ENCODE peak calls at places on chromosomes 3 and 15, in six cellular contexts. One of them, this sample, is unnamed.

GRCh38 chr3:146161725-146162047 is 702 bp upstream of the PLOD2 start:
- DNase-seq in CD4-positive, alpha-beta T cell: no peak
- DNase-seq in body of pancreas: peak; percentile 55
- DNase-seq in dorsolateral prefrontal cortex: peak; percentile 44
- DNase-seq in lung: peak; percentile 30
- DNase-seq in kidney: peak; percentile 80
- DNase-seq in this sample: peak; percentile 50

GRCh38 chr15:91099616-91100560 is at the start of gene SV2B:
- DNase-seq in CD4-positive, alpha-beta T cell: no peak
- DNase-seq in dorsolateral prefrontal cortex: peak; percentile 75
- DNase-seq in lung: no peak
- DNase-seq in body of pancreas: peak; percentile 60
- DNase-seq in kidney: peak; percentile 68
- DNase-seq in this sample: peak; percentile 66

GRCh38 chr3:115692887-115693524 is 69.7 kb downstream of the GAP43 start:
- DNase-seq in kidney: peak; percentile 66
- DNase-seq in dorsolateral prefrontal cortex: peak; percentile 85
- DNase-seq in body of pancreas: peak; percentile 79
- DNase-seq in lung: peak; percentile 71
- DNase-seq in CD4-positive, alpha-beta T cell: peak; percentile 38
- DNase-seq in this sample: peak; percentile 80

GRCh38 chr15:40647523-40647922 is 47.5 kb upstream of the RAD51 start:
- DNase-seq in dorsolateral prefrontal cortex: no peak
- DNase-seq in kidney: no peak
- DNase-seq in lung: no peak
- DNase-seq in CD4-positive, alpha-beta T cell: no peak
- DNase-seq in body of pancreas: no peak
- DNase-seq in this sample: no peak

GRCh38 chr3:160893207-160893606 is 137.2 kb downstream of the PPM1L start:
- DNase-seq in body of pancreas: no peak
- DNase-seq in dorsolateral prefrontal cortex: no peak
- DNase-seq in CD4-positive, alpha-beta T cell: no peak
- DNase-seq in kidney: no peak
- DNase-seq in lung: no peak
- DNase-seq in this sample: no peak

GRCh38 chr3:16504692-16505091 is 8.8 kb downstream of the RFTN1 start:
- DNase-seq in CD4-positive, alpha-beta T cell: no peak
- DNase-seq in dorsolateral prefrontal cortex: no peak
- DNase-seq in kidney: no peak
- DNase-seq in body of pancreas: no peak
- DNase-seq in lung: no peak
- DNase-seq in this sample: no peak

GRCh38 chr3:137165117-137165806 is 207.5 kb downstream of the IL20RB start:
- DNase-seq in kidney: no peak
- DNase-seq in CD4-positive, alpha-beta T cell: no peak
- DNase-seq in dorsolateral prefrontal cortex: no peak
- DNase-seq in body of pancreas: no peak
- DNase-seq in lung: no peak
- DNase-seq in this sample: no peak

GRCh38 chr3:17489139-17489538 is 253.3 kb downstream of the TBC1D5 start:
- DNase-seq in CD4-positive, alpha-beta T cell: no peak
- DNase-seq in dorsolateral prefrontal cortex: no peak
- DNase-seq in lung: no peak
- DNase-seq in kidney: no peak
- DNase-seq in body of pancreas: no peak
- DNase-seq in this sample: no peak

GRCh38 chr15:100836501-100836900 is 43.1 kb upstream of the ALDH1A3 start:
- DNase-seq in lung: peak; percentile 19
- DNase-seq in kidney: no peak
- DNase-seq in dorsolateral prefrontal cortex: no peak
- DNase-seq in body of pancreas: no peak
- DNase-seq in CD4-positive, alpha-beta T cell: no peak
- DNase-seq in this sample: no peak

GRCh38 chr3:196219194-196219969 is 3.0 kb downstream of the SLC51A start:
- DNase-seq in kidney: no peak
- DNase-seq in lung: peak; percentile 45
- DNase-seq in dorsolateral prefrontal cortex: peak; percentile 79
- DNase-seq in body of pancreas: peak; percentile 36
- DNase-seq in CD4-positive, alpha-beta T cell: peak; percentile 79
- DNase-seq in this sample: no peak

GRCh38 chr15:67165653-67166260 is 88.7 kb downstream of the AAGAB start:
- DNase-seq in body of pancreas: no peak
- DNase-seq in CD4-positive, alpha-beta T cell: no peak
- DNase-seq in lung: no peak
- DNase-seq in kidney: peak; percentile 53
- DNase-seq in dorsolateral prefrontal cortex: no peak
- DNase-seq in this sample: no peak

GRCh38 chr15:61099030-61099800 is 129.9 kb downstream of the RORA start:
- DNase-seq in lung: no peak
- DNase-seq in body of pancreas: no peak
- DNase-seq in dorsolateral prefrontal cortex: no peak
- DNase-seq in CD4-positive, alpha-beta T cell: no peak
- DNase-seq in kidney: no peak
- DNase-seq in this sample: no peak

GRCh38 chr15:68356778-68357177 is 75.2 kb downstream of the ITGA11 start:
- DNase-seq in CD4-positive, alpha-beta T cell: no peak
- DNase-seq in kidney: no peak
- DNase-seq in dorsolateral prefrontal cortex: no peak
- DNase-seq in body of pancreas: no peak
- DNase-seq in lung: no peak
- DNase-seq in this sample: no peak

GRCh38 chr15:31357148-31357547 is 30.5 kb downstream of the KLF13 start:
- DNase-seq in kidney: no peak
- DNase-seq in CD4-positive, alpha-beta T cell: no peak
- DNase-seq in body of pancreas: no peak
- DNase-seq in dorsolateral prefrontal cortex: no peak
- DNase-seq in lung: no peak
- DNase-seq in this sample: peak; percentile 45

GRCh38 chr15:42491540-42492225 is 742 bp upstream of the ZNF106 start:
- DNase-seq in CD4-positive, alpha-beta T cell: no peak
- DNase-seq in dorsolateral prefrontal cortex: no peak
- DNase-seq in lung: peak; percentile 46
- DNase-seq in body of pancreas: no peak
- DNase-seq in kidney: peak; percentile 60
- DNase-seq in this sample: no peak

GRCh38 chr3:14880486-14881179 is 61.9 kb downstream of the FGD5 start:
- DNase-seq in kidney: no peak
- DNase-seq in CD4-positive, alpha-beta T cell: no peak
- DNase-seq in body of pancreas: no peak
- DNase-seq in dorsolateral prefrontal cortex: no peak
- DNase-seq in lung: no peak
- DNase-seq in this sample: no peak

GRCh38 chr15:59885832-59886231 is 118.3 kb upstream of the FOXB1 start:
- DNase-seq in lung: no peak
- DNase-seq in body of pancreas: peak; percentile 14
- DNase-seq in dorsolateral prefrontal cortex: no peak
- DNase-seq in kidney: no peak
- DNase-seq in CD4-positive, alpha-beta T cell: no peak
- DNase-seq in this sample: no peak

GRCh38 chr15:68674975-68675374 is 96.2 kb downstream of the CORO2B start:
- DNase-seq in lung: no peak
- DNase-seq in body of pancreas: no peak
- DNase-seq in dorsolateral prefrontal cortex: no peak
- DNase-seq in CD4-positive, alpha-beta T cell: no peak
- DNase-seq in kidney: peak; percentile 7
- DNase-seq in this sample: no peak

GRCh38 chr3:127366383-127366782 is 78.5 kb upstream of the PRR20G start:
- DNase-seq in body of pancreas: no peak
- DNase-seq in kidney: no peak
- DNase-seq in dorsolateral prefrontal cortex: no peak
- DNase-seq in CD4-positive, alpha-beta T cell: no peak
- DNase-seq in lung: no peak
- DNase-seq in this sample: no peak

GRCh38 chr3:43773273-43774104 is 82.8 kb downstream of the ABHD5 start:
- DNase-seq in dorsolateral prefrontal cortex: no peak
- DNase-seq in CD4-positive, alpha-beta T cell: no peak
- DNase-seq in body of pancreas: no peak
- DNase-seq in kidney: no peak
- DNase-seq in lung: no peak
- DNase-seq in this sample: peak; percentile 72

GRCh38 chr15:42736793-42737528 is at the start of gene CDAN1:
- DNase-seq in lung: peak; percentile 90
- DNase-seq in dorsolateral prefrontal cortex: peak; percentile 80
- DNase-seq in body of pancreas: peak; percentile 95
- DNase-seq in CD4-positive, alpha-beta T cell: peak; percentile 84
- DNase-seq in kidney: peak; percentile 97
- DNase-seq in this sample: peak; percentile 97

GRCh38 chr15:68589783-68590710 is 11.3 kb downstream of the CORO2B start:
- DNase-seq in body of pancreas: no peak
- DNase-seq in dorsolateral prefrontal cortex: no peak
- DNase-seq in kidney: no peak
- DNase-seq in lung: no peak
- DNase-seq in CD4-positive, alpha-beta T cell: no peak
- DNase-seq in this sample: peak; percentile 78

GRCh38 chr3:27080126-27080525 is 289.1 kb downstream of the NEK10 start:
- DNase-seq in CD4-positive, alpha-beta T cell: no peak
- DNase-seq in kidney: no peak
- DNase-seq in dorsolateral prefrontal cortex: no peak
- DNase-seq in lung: no peak
- DNase-seq in body of pancreas: no peak
- DNase-seq in this sample: no peak

GRCh38 chr3:158127250-158128219 is 17.6 kb downstream of the RSRC1 start:
- DNase-seq in dorsolateral prefrontal cortex: no peak
- DNase-seq in kidney: no peak
- DNase-seq in body of pancreas: no peak
- DNase-seq in CD4-positive, alpha-beta T cell: no peak
- DNase-seq in lung: no peak
- DNase-seq in this sample: no peak

GRCh38 chr3:133506215-133506901 is 67.1 kb upstream of the CDV3 start:
- DNase-seq in lung: no peak
- DNase-seq in kidney: no peak
- DNase-seq in dorsolateral prefrontal cortex: no peak
- DNase-seq in body of pancreas: no peak
- DNase-seq in CD4-positive, alpha-beta T cell: no peak
- DNase-seq in this sample: no peak

GRCh38 chr3:24399614-24400013 is 95.0 kb downstream of the THRB start:
- DNase-seq in dorsolateral prefrontal cortex: no peak
- DNase-seq in kidney: no peak
- DNase-seq in CD4-positive, alpha-beta T cell: no peak
- DNase-seq in body of pancreas: no peak
- DNase-seq in lung: no peak
- DNase-seq in this sample: no peak

DNA sequence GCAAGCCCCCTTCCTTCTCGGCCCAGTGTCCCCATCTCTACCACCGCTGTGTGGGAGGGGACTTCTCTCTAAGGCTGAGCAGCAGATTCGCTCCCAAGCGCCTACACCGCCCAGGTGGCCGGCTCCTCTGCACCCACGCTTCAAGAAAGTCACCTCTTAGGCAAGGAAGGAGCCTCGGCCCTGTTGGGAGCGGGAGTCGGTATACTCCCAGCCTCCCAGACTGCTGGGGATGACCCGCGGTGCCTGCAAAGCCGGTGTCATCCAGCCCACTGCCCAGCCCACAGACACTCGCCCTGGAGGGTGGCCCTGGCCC is 527 bp downstream of the CHRNB4 start:
- DNase-seq in CD4-positive, alpha-beta T cell: no peak
- DNase-seq in kidney: no peak
- DNase-seq in body of pancreas: no peak
- DNase-seq in lung: no peak
- DNase-seq in dorsolateral prefrontal cortex: no peak
- DNase-seq in this sample: no peak
- H3K27ac ChIP-seq in CD4-positive, alpha-beta T cell: no peak overlapping the region
- H3K27ac ChIP-seq in kidney: no peak overlapping the region
- H3K27ac ChIP-seq in body of pancreas: no peak overlapping the region
- H3K27ac ChIP-seq in lung: no peak overlapping the region
- H3K27ac ChIP-seq in dorsolateral prefrontal cortex: no peak overlapping the region
- H3K27ac ChIP-seq in this sample: no peak overlapping the region

GRCh38 chr15:71239592-71240364 is 124.5 kb downstream of the THSD4 start:
- DNase-seq in dorsolateral prefrontal cortex: no peak
- DNase-seq in body of pancreas: no peak
- DNase-seq in kidney: no peak
- DNase-seq in CD4-positive, alpha-beta T cell: no peak
- DNase-seq in lung: no peak
- DNase-seq in this sample: no peak

GRCh38 chr15:71249986-71250385 is 134.7 kb downstream of the THSD4 start:
- DNase-seq in lung: no peak
- DNase-seq in kidney: no peak
- DNase-seq in CD4-positive, alpha-beta T cell: no peak
- DNase-seq in body of pancreas: no peak
- DNase-seq in dorsolateral prefrontal cortex: no peak
- DNase-seq in this sample: no peak

GRCh38 chr15:71250936-71251468 is 135.7 kb downstream of the THSD4 start:
- DNase-seq in kidney: no peak
- DNase-seq in CD4-positive, alpha-beta T cell: no peak
- DNase-seq in lung: no peak
- DNase-seq in dorsolateral prefrontal cortex: no peak
- DNase-seq in body of pancreas: no peak
- DNase-seq in this sample: no peak

GRCh38 chr15:71242292-71242691 is 127.0 kb downstream of the THSD4 start:
- DNase-seq in lung: no peak
- DNase-seq in body of pancreas: no peak
- DNase-seq in dorsolateral prefrontal cortex: no peak
- DNase-seq in kidney: no peak
- DNase-seq in CD4-positive, alpha-beta T cell: no peak
- DNase-seq in this sample: no peak

GRCh38 chr15:71245588-71245987 is 130.3 kb downstream of the THSD4 start:
- DNase-seq in lung: no peak
- DNase-seq in dorsolateral prefrontal cortex: no peak
- DNase-seq in kidney: no peak
- DNase-seq in body of pancreas: no peak
- DNase-seq in CD4-positive, alpha-beta T cell: no peak
- DNase-seq in this sample: no peak
- H3K27ac ChIP-seq in lung: peak overlapping the region; percentile 83
- H3K27ac ChIP-seq in dorsolateral prefrontal cortex: no peak overlapping the region
- H3K27ac ChIP-seq in kidney: no peak overlapping the region
- H3K27ac ChIP-seq in body of pancreas: no peak overlapping the region
- H3K27ac ChIP-seq in CD4-positive, alpha-beta T cell: no peak overlapping the region
- H3K27ac ChIP-seq in this sample: peak overlapping the region; percentile 58

GRCh38 chr3:138365991-138366759 is 17.8 kb downstream of the MRAS start:
- DNase-seq in kidney: no peak
- DNase-seq in lung: no peak
- DNase-seq in CD4-positive, alpha-beta T cell: no peak
- DNase-seq in dorsolateral prefrontal cortex: no peak
- DNase-seq in body of pancreas: no peak
- DNase-seq in this sample: peak; percentile 68

GRCh38 chr3:138365253-138365555 is 16.8 kb downstream of the MRAS start:
- DNase-seq in kidney: no peak
- DNase-seq in CD4-positive, alpha-beta T cell: no peak
- DNase-seq in lung: no peak
- DNase-seq in body of pancreas: no peak
- DNase-seq in dorsolateral prefrontal cortex: no peak
- DNase-seq in this sample: no peak

GRCh38 chr3:138369151-138369900 is 20.9 kb downstream of the MRAS start:
- DNase-seq in kidney: no peak
- DNase-seq in dorsolateral prefrontal cortex: no peak
- DNase-seq in lung: no peak
- DNase-seq in CD4-positive, alpha-beta T cell: no peak
- DNase-seq in body of pancreas: no peak
- DNase-seq in this sample: peak; percentile 59

GRCh38 chr3:138367912-138368311 is 19.5 kb downstream of the MRAS start:
- DNase-seq in kidney: peak; percentile 86
- DNase-seq in body of pancreas: peak; percentile 26
- DNase-seq in lung: peak; percentile 50
- DNase-seq in dorsolateral prefrontal cortex: peak; percentile 76
- DNase-seq in CD4-positive, alpha-beta T cell: no peak
- DNase-seq in this sample: peak; percentile 90

GRCh38 chr3:138367326-138367850 is 19.0 kb downstream of the MRAS start:
- DNase-seq in dorsolateral prefrontal cortex: no peak
- DNase-seq in lung: no peak
- DNase-seq in body of pancreas: no peak
- DNase-seq in CD4-positive, alpha-beta T cell: no peak
- DNase-seq in kidney: no peak
- DNase-seq in this sample: no peak
- H3K27ac ChIP-seq in dorsolateral prefrontal cortex: peak overlapping the region; percentile 72
- H3K27ac ChIP-seq in lung: peak overlapping the region; percentile 17
- H3K27ac ChIP-seq in body of pancreas: no peak overlapping the region
- H3K27ac ChIP-seq in CD4-positive, alpha-beta T cell: no peak overlapping the region
- H3K27ac ChIP-seq in kidney: no peak overlapping the region
- H3K27ac ChIP-seq in this sample: peak overlapping the region; percentile 34

GRCh38 chr3:154120903-154121235 is 321 bp upstream of the ARHGEF26 start:
- DNase-seq in body of pancreas: no peak
- DNase-seq in lung: no peak
- DNase-seq in CD4-positive, alpha-beta T cell: no peak
- DNase-seq in kidney: no peak
- DNase-seq in dorsolateral prefrontal cortex: no peak
- DNase-seq in this sample: no peak
- H3K27ac ChIP-seq in body of pancreas: peak overlapping the region; percentile 50
- H3K27ac ChIP-seq in lung: no peak overlapping the region
- H3K27ac ChIP-seq in CD4-positive, alpha-beta T cell: no peak overlapping the region
- H3K27ac ChIP-seq in kidney: no peak overlapping the region
- H3K27ac ChIP-seq in dorsolateral prefrontal cortex: no peak overlapping the region
- H3K27ac ChIP-seq in this sample: no peak overlapping the region

This sample was measured in right cardiac atrium.